ENCODE peak calls at places on chromosomes 5 and 9, in five cellular contexts. U is amniotic stem cell, O is HT1080, F is HEK293T, E is body of pancreas. R is an unnamed sample.

GRCh38 chr5:132947661-132948060 is 15.8 kb downstream of the AFF4 start:
- DNase-seq in U (no peak), O (peak), F (no peak), E (no peak), R (no peak)

GRCh38 chr9:135566552-135566951 is 5.0 kb downstream of the PAEP start:
- DNase-seq in U (no peak), O (no peak), F (no peak), E (no peak), R (no peak)

GRCh38 chr5:96721351-96721970 is 59.3 kb downstream of the CAST start:
- DNase-seq in U (no peak), O (peak), F (no peak), E (peak), R (no peak)

GRCh38 chr5:60196382-60197113 is 303.0 kb upstream of the PDE4D start:
- DNase-seq in U (peak), O (peak), F (no peak), E (no peak), R (peak)

GRCh38 chr5:55989860-55990259 is 4.9 kb downstream of the IL6ST start:
- DNase-seq in U (no peak), O (no peak), F (no peak), E (no peak), R (no peak)

GRCh38 chr9:20623748-20624124 is 1.4 kb upstream of the MLLT3 start:
- DNase-seq in U (no peak), O (no peak), F (no peak), E (no peak), R (peak)

GRCh38 chr5:179700401-179700918 is 1.7 kb downstream of the CANX start:
- DNase-seq in U (no peak), O (no peak), F (no peak), E (no peak), R (no peak)

GRCh38 chr5:131634666-131634995 is 398 bp downstream of the RAPGEF6 start:
- DNase-seq in U (no peak), O (peak), F (peak), E (peak), R (peak)

GRCh38 chr5:25119654-25120053 is 474.9 kb upstream of the CDH10 start:
- DNase-seq in U (no peak), O (peak), F (peak), E (no peak), R (peak)

GRCh38 chr5:147387109-147387508 is 122.8 kb downstream of the DPYSL3 start:
- DNase-seq in U (no peak), O (no peak), F (no peak), E (no peak), R (no peak)

GRCh38 chr9:132646726-132647125 is 23.1 kb downstream of the DDX31 start:
- DNase-seq in U (no peak), O (no peak), F (no peak), E (no peak), R (no peak)

GRCh38 chr9:135144581-135145108 is 57.2 kb downstream of the OLFM1 start:
- DNase-seq in U (no peak), O (no peak), F (no peak), E (peak), R (peak)